ENCODE peak calls at places on chromosomes 2 and 18, in eight cellular contexts. L is AG09319; S is PC-3; P is brain microvascular endothelial cell; R is kidney; U is progenitor cell of endocrine pancreas; Q is MCF 10A; C is CD8-positive, alpha-beta T cell. O is an unnamed sample.

GRCh38 chr2:1784087-1784486 is 39.8 kb upstream of the PXDN start:
- DNase-seq in L (no peak), S (no peak), P (no peak), R (peak), U (no peak), Q (no peak), C (no peak), O (peak)

GRCh38 chr2:28493636-28494035 is 2.2 kb upstream of the PLB1 start:
- DNase-seq in L (no peak), S (no peak), P (no peak), R (no peak), U (no peak), Q (no peak), C (no peak), O (no peak)

GRCh38 chr2:189261431-189261841 is 81.9 kb upstream of the COL5A2 start:
- DNase-seq in L (no peak), S (peak), P (peak), R (no peak), U (no peak), Q (peak), C (no peak), O (no peak)

GRCh38 chr2:215140166-215140707 is 1.8 kb upstream of the ABCA12 start:
- DNase-seq in L (no peak), S (no peak), P (no peak), R (no peak), U (no peak), Q (no peak), C (no peak), O (no peak)

GRCh38 chr2:12091201-12091806 is 344.9 kb downstream of the LPIN1 start:
- DNase-seq in L (no peak), S (peak), P (peak), R (no peak), U (no peak), Q (peak), C (no peak), O (no peak)

GRCh38 chr18:58172031-58172430 is 128.0 kb downstream of the NEDD4L start:
- DNase-seq in L (no peak), S (no peak), P (no peak), R (no peak), U (no peak), Q (no peak), C (no peak), O (no peak)

GRCh38 chr18:58695772-58696171 is 24.5 kb downstream of the MALT1 start:
- DNase-seq in L (no peak), S (no peak), P (no peak), R (no peak), U (no peak), Q (no peak), C (no peak), O (no peak)

GRCh38 chr18:34659579-34660517 is 50.2 kb upstream of the DTNA start:
- DNase-seq in L (peak), S (peak), P (peak), R (peak), U (peak), Q (peak), C (no peak), O (no peak)

GRCh38 chr2:230814616-230815015 is 50.1 kb upstream of the ITM2C start:
- DNase-seq in L (no peak), S (peak), P (peak), R (no peak), U (no peak), Q (peak), C (no peak), O (no peak)

GRCh38 chr2:23477392-23477791 is 92.4 kb downstream of the KLHL29 start:
- DNase-seq in L (no peak), S (no peak), P (no peak), R (peak), U (no peak), Q (no peak), C (no peak), O (no peak)

GRCh38 chr2:162261032-162261945 is 18.0 kb upstream of the FAP start:
- DNase-seq in L (peak), S (peak), P (peak), R (peak), U (no peak), Q (peak), C (no peak), O (no peak)

GRCh38 chr18:3281456-3282400 is 19.8 kb downstream of the MYL12B start:
- DNase-seq in L (peak), S (peak), P (no peak), R (no peak), U (no peak), Q (peak), C (no peak), O (no peak)

GRCh38 chr2:7593286-7593685 is 676.1 kb downstream of the RNF144A start:
- DNase-seq in L (no peak), S (no peak), P (no peak), R (no peak), U (no peak), Q (no peak), C (no peak), O (no peak)

GRCh38 chr2:233639860-233640259 is 3.6 kb downstream of the UGT1A10 start:
- DNase-seq in L (no peak), S (no peak), P (no peak), R (no peak), U (no peak), Q (no peak), C (no peak), O (no peak)

GRCh38 chr2:233638836-233639235 is 2.6 kb downstream of the UGT1A10 start:
- DNase-seq in L (no peak), S (no peak), P (no peak), R (no peak), U (no peak), Q (no peak), C (no peak), O (peak)

GRCh38 chr2:233643128-233643527 is 6.9 kb downstream of the UGT1A10 start:
- DNase-seq in L (no peak), S (peak), P (no peak), R (no peak), U (no peak), Q (peak), C (no peak), O (peak)
- TF ChIP-seq CTCF in L (no peak), S (peak), P (peak), R (peak), U (peak), Q (no peak), C (no peak), O (peak)

GRCh38 chr2:73938761-73939352 is 12.2 kb downstream of the DGUOK start:
- DNase-seq in L (no peak), S (peak), P (peak), R (no peak), U (no peak), Q (no peak), C (no peak), O (no peak)

GRCh38 chr2:73942664-73943063 is 16.0 kb downstream of the DGUOK start:
- DNase-seq in L (no peak), S (no peak), P (no peak), R (no peak), U (no peak), Q (no peak), C (no peak), O (no peak)

GRCh38 chr2:73937103-73937885 is 10.6 kb downstream of the DGUOK start:
- DNase-seq in L (no peak), S (no peak), P (no peak), R (no peak), U (no peak), Q (no peak), C (no peak), O (no peak)

GRCh38 chr2:73937899-73938298 is 11.2 kb downstream of the DGUOK start:
- DNase-seq in L (no peak), S (no peak), P (no peak), R (no peak), U (no peak), Q (no peak), C (no peak), O (no peak)

DNA sequence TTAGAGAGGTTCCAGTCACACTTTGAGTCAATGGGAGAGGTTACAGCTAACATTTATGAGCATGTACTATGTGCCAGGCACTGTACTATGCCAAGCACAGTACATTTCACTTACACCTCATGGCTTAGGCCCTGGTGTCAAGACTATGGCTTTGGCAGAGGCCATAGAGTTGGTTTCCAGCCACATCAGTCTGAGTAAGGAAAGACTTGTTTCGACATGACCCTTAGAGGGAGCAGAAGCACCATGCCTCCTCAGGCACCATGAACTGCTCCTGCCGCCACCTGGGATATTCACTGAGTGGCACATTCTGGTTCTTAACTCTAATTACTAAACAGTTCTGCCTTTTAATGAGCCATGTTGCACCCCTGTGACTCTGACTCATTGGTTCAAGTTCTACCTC is 12.7 kb downstream of the DGUOK start:
- DNase-seq in L (no peak), S (peak), P (no peak), R (no peak), U (no peak), Q (peak), C (no peak), O (no peak)
- TF ChIP-seq CTCF in L (peak), S (peak), P (peak), R (peak), U (no peak), Q (peak), C (peak), O (no peak)

GRCh38 chr2:201342923-201343322 is 14.2 kb downstream of the FLACC1 start:
- DNase-seq in L (no peak), S (no peak), P (no peak), R (no peak), U (no peak), Q (no peak), C (no peak), O (no peak)

GRCh38 chr2:201345636-201346213 is 11.4 kb downstream of the FLACC1 start:
- DNase-seq in L (no peak), S (no peak), P (no peak), R (no peak), U (no peak), Q (no peak), C (no peak), O (peak)

GRCh38 chr2:201343559-201343958 is 13.6 kb downstream of the FLACC1 start:
- DNase-seq in L (no peak), S (no peak), P (no peak), R (no peak), U (no peak), Q (no peak), C (no peak), O (peak)

GRCh38 chr2:201347154-201347553 is 10.0 kb downstream of the FLACC1 start:
- DNase-seq in L (no peak), S (no peak), P (no peak), R (no peak), U (no peak), Q (no peak), C (no peak), O (peak)

DNA sequence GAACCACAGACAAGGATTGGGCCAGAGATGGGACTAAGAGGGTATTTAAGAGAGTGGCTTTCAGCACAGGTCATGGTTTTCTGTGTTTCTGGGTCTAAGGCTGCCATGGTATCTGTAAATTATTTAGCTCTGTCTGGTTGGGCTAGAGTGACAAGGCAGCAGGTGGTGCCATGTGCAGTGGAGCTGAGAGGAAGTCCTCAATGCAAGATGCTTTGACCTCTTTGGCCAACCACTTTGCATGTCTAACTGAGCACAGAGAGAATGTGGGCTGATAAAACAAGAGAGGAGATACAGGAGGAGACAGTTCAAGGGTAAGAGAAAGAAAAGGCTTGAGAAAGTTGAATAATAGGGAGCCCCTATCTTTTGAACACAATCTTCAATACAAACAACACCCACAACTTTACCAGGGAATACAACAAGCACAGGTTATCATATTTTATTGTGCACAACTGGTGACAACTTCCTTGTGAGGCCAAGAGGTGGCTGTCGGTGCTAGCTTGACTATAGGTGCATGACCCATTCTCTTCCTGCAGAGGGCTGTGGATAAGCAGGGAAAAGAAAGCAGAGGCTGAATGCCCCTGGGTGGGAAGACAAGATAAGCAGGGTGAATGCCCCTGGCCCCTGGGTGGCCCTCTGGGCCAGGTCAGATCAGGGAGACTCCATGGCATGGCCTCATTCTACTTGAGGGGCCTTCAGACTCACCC is 12.3 kb downstream of the FLACC1 start:
- DNase-seq in L (no peak), S (peak), P (no peak), R (no peak), U (no peak), Q (peak), C (no peak), O (peak)
- TF ChIP-seq CTCF in L (no peak), S (peak), P (peak), R (no peak), U (peak), Q (no peak), C (no peak), O (peak)

DNA sequence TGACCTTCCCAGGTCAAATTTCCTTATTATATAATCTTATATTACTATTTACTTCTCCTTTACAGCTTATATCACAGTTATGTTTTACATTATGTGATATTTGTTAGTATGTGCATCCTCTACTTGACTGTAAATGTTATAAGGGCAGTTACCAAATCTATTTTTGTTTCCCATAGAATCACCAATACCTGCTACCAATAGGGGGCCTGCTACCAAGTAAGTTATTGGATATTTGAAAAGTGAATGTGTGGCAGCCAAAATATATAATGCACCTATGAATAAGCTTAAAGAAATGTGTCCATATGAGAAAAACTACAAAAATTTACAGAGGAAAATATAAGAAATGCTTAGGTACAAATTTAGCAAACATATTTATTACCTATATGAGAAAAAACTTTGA is 23.9 kb upstream of the CTAGE1 start:
- DNase-seq in L (no peak), S (no peak), P (no peak), R (no peak), U (no peak), Q (no peak), C (no peak), O (no peak)
- TF ChIP-seq CTCF in L (no peak), S (peak), P (no peak), R (no peak), U (no peak), Q (no peak), C (no peak), O (no peak)

GRCh38 chr18:25651553-25651952 is 299.6 kb upstream of the ZNF521 start:
- DNase-seq in L (no peak), S (no peak), P (no peak), R (no peak), U (no peak), Q (no peak), C (no peak), O (no peak)
- TF ChIP-seq CTCF in L (no peak), S (no peak), P (no peak), R (no peak), U (no peak), Q (no peak), C (no peak), O (no peak)

DNA sequence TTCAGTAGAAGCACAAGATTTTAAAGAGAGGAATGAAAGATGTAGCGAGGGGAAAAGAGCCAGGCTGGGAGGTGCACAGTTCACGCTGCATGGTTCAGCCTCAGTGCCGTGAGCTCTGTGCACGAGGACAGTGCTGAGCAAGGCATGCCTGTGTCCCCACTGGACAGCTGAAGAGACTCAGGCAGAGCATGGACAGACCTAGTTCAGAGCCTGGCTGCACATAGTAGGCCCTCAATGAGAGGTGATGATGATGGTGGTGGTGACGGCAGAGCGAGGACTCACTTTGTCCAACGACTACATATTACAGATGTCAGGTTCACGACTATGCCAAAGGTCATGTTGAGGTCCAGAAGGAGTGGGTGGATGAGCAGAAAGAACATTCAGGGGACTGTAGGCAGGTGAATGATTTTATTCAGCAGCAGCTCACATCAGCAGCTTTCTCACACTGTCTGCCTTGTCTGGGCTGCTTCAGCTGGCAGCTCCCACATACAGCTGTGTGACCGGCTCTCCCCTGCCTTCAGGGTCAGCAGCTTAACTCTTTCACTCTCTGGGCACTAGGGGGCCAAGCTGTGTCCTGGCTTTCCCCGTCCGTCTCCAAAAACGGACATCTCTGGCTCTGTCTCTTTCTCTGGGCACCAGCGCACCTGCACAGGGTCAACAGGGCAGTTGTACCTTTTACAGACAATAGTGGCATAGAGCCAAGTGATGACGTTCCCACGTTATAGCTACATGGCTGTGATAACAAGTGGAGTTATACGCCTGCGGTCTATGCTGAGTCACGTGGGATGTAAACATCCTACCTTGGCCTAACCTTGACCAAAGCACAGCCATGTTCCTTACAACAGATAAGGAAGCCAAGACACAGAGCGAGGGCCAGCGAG is 128.8 kb upstream of the MSH6 start:
- DNase-seq in L (no peak), S (peak), P (peak), R (no peak), U (peak), Q (peak), C (no peak), O (peak)
- TF ChIP-seq CTCF in L (peak), S (peak), P (peak), R (no peak), U (peak), Q (no peak), C (no peak), O (peak)

GRCh38 chr2:175175320-175175719 is 6.2 kb downstream of the ATP5MC3 start:
- DNase-seq in L (no peak), S (no peak), P (no peak), R (no peak), U (no peak), Q (no peak), C (no peak), O (no peak)
- TF ChIP-seq CTCF in L (no peak), S (peak), P (no peak), R (no peak), U (no peak), Q (no peak), C (no peak), O (no peak)

GRCh38 chr2:233928594-233929351 is 11.6 kb downstream of the TRPM8 start:
- DNase-seq in L (no peak), S (peak), P (peak), R (no peak), U (no peak), Q (peak), C (no peak), O (peak)
- TF ChIP-seq CTCF in L (peak), S (peak), P (peak), R (peak), U (peak), Q (peak), C (peak), O (peak)